ENCODE peak calls at places on chromosomes 7 and 10, in eight cellular contexts. W, V, O, L, H, I, B and C are unnamed samples.
A peak's percentile ranks its signal among the peaks of the same experiment; 100 is the strongest.

GRCh38 chr7:5424689-5425506 is 1.3 kb upstream of the TNRC18 start:
- DNase-seq in H (no peak), I (peak; percentile 80), O (peak; percentile 67), B (peak; percentile 11), V (peak; percentile 85), L (peak; percentile 41), W (peak; percentile 85), C (no peak)

GRCh38 chr7:38796636-38797501 is 112.1 kb downstream of the VPS41 start:
- DNase-seq in H (no peak), I (peak; percentile 45), O (peak; percentile 64), V (no peak), W (no peak), B (peak; percentile 43), L (peak; percentile 22), C (no peak)

GRCh38 chr7:82803411-82803810 is 359.3 kb downstream of the PCLO start:
- DNase-seq in V (no peak), B (no peak), H (no peak), I (no peak), L (no peak), O (no peak), W (no peak), C (no peak)

GRCh38 chr10:109877546-109877945 is 45.8 kb downstream of the XPNPEP1 start:
- DNase-seq in V (no peak), L (no peak), O (no peak), I (no peak), W (no peak), B (no peak), H (no peak), C (no peak)

GRCh38 chr10:81177651-81178244 is 640.0 kb downstream of the SH2D4B start:
- DNase-seq in O (no peak), V (no peak), H (no peak), B (no peak), I (no peak), L (no peak), W (no peak), C (no peak)

GRCh38 chr10:113743594-113743993 is 7.9 kb upstream of the PLEKHS1 start:
- DNase-seq in W (no peak), V (no peak), O (no peak), H (no peak), L (no peak), I (no peak), B (no peak), C (no peak)

GRCh38 chr10:77628906-77629730 is 8.5 kb downstream of the KCNMA1 start:
- DNase-seq in B (no peak), W (no peak), H (no peak), I (no peak), O (no peak), V (no peak), L (no peak), C (peak; percentile 44)

GRCh38 chr10:105473170-105473569 is 832.1 kb downstream of the SORCS3 start:
- DNase-seq in V (no peak), B (no peak), I (peak; percentile 11), H (no peak), W (no peak), L (no peak), O (no peak), C (no peak)

GRCh38 chr7:132255084-132255483 is 321.2 kb downstream of the PLXNA4 start:
- DNase-seq in B (no peak), V (no peak), W (no peak), L (no peak), O (no peak), I (no peak), H (no peak), C (no peak)

GRCh38 chr10:95655571-95656290 is 780 bp downstream of the ALDH18A1 start:
- DNase-seq in B (no peak), L (peak; percentile 33), H (no peak), I (no peak), W (no peak), O (peak; percentile 9), V (peak; percentile 66), C (no peak)

GRCh38 chr10:97827778-97828291 is 21.8 kb upstream of the GOLGA7B start:
- DNase-seq in O (no peak), V (no peak), B (no peak), I (no peak), H (no peak), W (no peak), L (no peak), C (no peak)

GRCh38 chr10:8721641-8722040 is 667.2 kb downstream of the GATA3 start:
- DNase-seq in H (no peak), W (no peak), L (no peak), O (no peak), B (no peak), I (no peak), V (no peak), C (no peak)

GRCh38 chr10:57017356-57018037 is 656.4 kb upstream of the ZWINT start:
- DNase-seq in B (no peak), W (no peak), H (no peak), I (no peak), V (no peak), L (no peak), O (no peak), C (no peak)

GRCh38 chr7:159022238-159022993 is 122.3 kb downstream of the VIPR2 start:
- DNase-seq in H (no peak), V (peak; percentile 59), W (peak; percentile 53), L (no peak), B (peak; percentile 49), I (no peak), O (no peak), C (no peak)

GRCh38 chr7:115676080-115676479 is 354.5 kb downstream of the TFEC start:
- DNase-seq in V (no peak), O (no peak), H (no peak), L (no peak), I (peak; percentile 12), B (no peak), W (no peak), C (no peak)

GRCh38 chr10:521844-522243 is 167.6 kb downstream of the DIP2C start:
- DNase-seq in L (peak; percentile 55), O (no peak), H (no peak), B (no peak), I (no peak), W (no peak), V (peak; percentile 54), C (no peak)

GRCh38 chr10:14302035-14302434 is 28.7 kb downstream of the FRMD4A start:
- DNase-seq in L (no peak), H (no peak), O (no peak), W (no peak), I (no peak), B (no peak), V (no peak), C (no peak)

GRCh38 chr7:44805950-44806349 is 9.5 kb downstream of the PPIA start:
- DNase-seq in H (no peak), O (no peak), V (no peak), L (no peak), I (no peak), W (no peak), B (no peak), C (no peak)

GRCh38 chr7:44811093-44811492 is 14.6 kb downstream of the PPIA start:
- DNase-seq in I (no peak), H (no peak), O (no peak), L (no peak), W (no peak), V (no peak), B (no peak), C (peak; percentile 51)

GRCh38 chr7:44814956-44815355 is 18.5 kb downstream of the PPIA start:
- DNase-seq in I (no peak), W (no peak), B (no peak), L (no peak), V (no peak), H (no peak), O (no peak), C (no peak)

GRCh38 chr7:44808914-44809393 is 12.5 kb downstream of the PPIA start:
- DNase-seq in V (no peak), L (no peak), B (no peak), W (no peak), I (no peak), O (no peak), H (no peak), C (no peak)

DNA sequence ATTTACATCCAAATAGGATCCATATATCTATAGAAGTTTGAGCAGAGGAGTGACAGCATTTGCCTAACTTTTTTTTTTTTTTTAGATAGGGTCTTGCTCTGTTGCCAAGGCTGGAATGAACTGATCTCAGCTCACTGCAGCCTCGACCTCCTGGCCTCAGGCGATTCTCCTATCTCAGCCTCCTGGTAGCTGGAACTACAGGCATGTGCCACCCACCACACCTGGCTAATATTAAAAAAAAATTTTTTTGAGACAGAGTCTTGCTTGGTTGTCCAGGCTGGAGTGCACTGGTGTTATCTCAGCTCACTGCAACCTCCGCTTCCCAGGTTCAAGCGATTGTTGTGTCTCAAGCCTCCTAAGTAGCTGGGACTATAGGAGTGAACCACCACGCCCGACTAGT is 15.1 kb downstream of the PPIA start:
- DNase-seq in V (no peak), O (no peak), H (no peak), I (no peak), L (no peak), B (no peak), W (no peak), C (no peak)
- H3K27ac ChIP-seq in V (no peak overlapping the region), O (no peak overlapping the region), H (no peak overlapping the region), I (no peak overlapping the region), L (no peak overlapping the region), B (no peak overlapping the region), W (no peak overlapping the region), C (no peak overlapping the region)

GRCh38 chr10:79113827-79114226 is 45.1 kb downstream of the ZMIZ1 start:
- DNase-seq in L (no peak), V (no peak), B (no peak), W (no peak), I (no peak), O (no peak), H (no peak), C (no peak)
- H3K27ac ChIP-seq in L (no peak overlapping the region), V (peak overlapping the region; percentile 37), B (no peak overlapping the region), W (peak overlapping the region; percentile 75), I (peak overlapping the region; percentile 88), O (peak overlapping the region; percentile 49), H (no peak overlapping the region), C (peak overlapping the region; percentile 73)

GRCh38 chr10:11209810-11210141 is 192.1 kb downstream of the CELF2 start:
- DNase-seq in V (no peak), H (no peak), L (no peak), O (peak; percentile 68), I (no peak), W (no peak), B (no peak), C (no peak)

GRCh38 chr10:11208908-11209809 is 191.5 kb downstream of the CELF2 start:
- DNase-seq in O (no peak), H (no peak), W (no peak), L (no peak), B (no peak), I (no peak), V (no peak), C (no peak)

GRCh38 chr10:11207276-11207809 is 189.7 kb downstream of the CELF2 start:
- DNase-seq in I (no peak), B (no peak), W (no peak), L (no peak), H (no peak), O (no peak), V (no peak), C (no peak)

GRCh38 chr10:11210211-11210922 is 192.7 kb downstream of the CELF2 start:
- DNase-seq in L (no peak), W (no peak), H (no peak), O (peak; percentile 24), B (no peak), V (no peak), I (no peak), C (no peak)

GRCh38 chr10:11208243-11208642 is 190.6 kb downstream of the CELF2 start:
- DNase-seq in B (no peak), V (no peak), I (no peak), W (no peak), H (no peak), L (no peak), O (no peak), C (no peak)
- H3K27ac ChIP-seq in B (no peak overlapping the region), V (no peak overlapping the region), I (no peak overlapping the region), W (no peak overlapping the region), H (no peak overlapping the region), L (no peak overlapping the region), O (no peak overlapping the region), C (no peak overlapping the region)

GRCh38 chr7:92835140-92835850 is 1.1 kb downstream of the CDK6 start:
- DNase-seq in V (peak; percentile 70), B (peak; percentile 68), L (peak; percentile 36), H (peak; percentile 4), O (peak; percentile 78), I (peak; percentile 51), W (peak; percentile 86), C (no peak)
- H3K27ac ChIP-seq in V (peak overlapping the region; percentile 92), B (peak overlapping the region; percentile 90), L (peak overlapping the region; percentile 84), H (peak overlapping the region; percentile 35), O (peak overlapping the region; percentile 88), I (peak overlapping the region; percentile 89), W (peak overlapping the region; percentile 94), C (peak overlapping the region; percentile 76)